ENCODE peak calls at places on chromosomes 1 and 21, in seven cellular contexts. G, H, C, D, J, I and B are unnamed samples.

GRCh38 chr1:29513357-29513756 is 277.0 kb downstream of the PTPRU start:
- DNase-seq in G (peak; percentile 44), H (peak; percentile 74), C (peak; percentile 52), D (no peak), J (peak; percentile 40), I (peak; percentile 52), B (peak; percentile 61)

GRCh38 chr1:107877092-107877491 is 87.9 kb downstream of the VAV3 start:
- DNase-seq in G (no peak), H (peak; percentile 61), C (peak; percentile 76), D (no peak), J (peak; percentile 32), I (peak; percentile 60), B (peak; percentile 67)

GRCh38 chr1:63450416-63450815 is 72.6 kb downstream of the ITGB3BP start:
- DNase-seq in G (no peak), H (no peak), C (no peak), D (no peak), J (no peak), I (no peak), B (no peak)

GRCh38 chr21:46196733-46197132 is 12.5 kb upstream of the SPATC1L start:
- DNase-seq in G (peak; percentile 39), H (no peak), C (no peak), D (peak; percentile 2), J (no peak), I (no peak), B (no peak)

GRCh38 chr21:15826147-15826780 is 96.5 kb downstream of the USP25 start:
- DNase-seq in G (no peak), H (peak; percentile 36), C (peak; percentile 60), D (no peak), J (no peak), I (peak; percentile 59), B (peak; percentile 74)

GRCh38 chr21:32382108-32382601 is 10.7 kb downstream of the URB1 start:
- DNase-seq in G (no peak), H (peak; percentile 92), C (peak; percentile 56), D (no peak), J (peak; percentile 84), I (peak; percentile 67), B (peak; percentile 54)

GRCh38 chr1:45008516-45008915 is 2.6 kb downstream of the HECTD3 start:
- DNase-seq in G (no peak), H (no peak), C (no peak), D (no peak), J (no peak), I (no peak), B (no peak)

GRCh38 chr1:36971832-36972231 is 62.5 kb downstream of the GRIK3 start:
- DNase-seq in G (no peak), H (no peak), C (no peak), D (no peak), J (no peak), I (no peak), B (no peak)

GRCh38 chr1:211323156-211324063 is 3.2 kb upstream of the TRAF5 start:
- DNase-seq in G (no peak), H (peak; percentile 49), C (peak; percentile 76), D (no peak), J (no peak), I (peak; percentile 71), B (peak; percentile 70)

GRCh38 chr1:94646151-94646643 is 104.6 kb upstream of the F3 start:
- DNase-seq in G (no peak), H (peak; percentile 96), C (peak; percentile 78), D (no peak), J (peak; percentile 85), I (peak; percentile 74), B (peak; percentile 76)

GRCh38 chr1:59520759-59521442 is 224.0 kb downstream of the FGGY start:
- DNase-seq in G (no peak), H (peak; percentile 95), C (peak; percentile 89), D (no peak), J (peak; percentile 52), I (peak; percentile 91), B (peak; percentile 94)

GRCh38 chr1:234755449-234755863 is 145.5 kb upstream of the IRF2BP2 start:
- DNase-seq in G (no peak), H (peak; percentile 93), C (peak; percentile 93), D (peak; percentile 83), J (peak; percentile 72), I (peak; percentile 93), B (peak; percentile 93)

GRCh38 chr1:2497891-2498290 is 21.8 kb downstream of the PLCH2 start:
- DNase-seq in G (no peak), H (no peak), C (no peak), D (no peak), J (no peak), I (no peak), B (no peak)

GRCh38 chr1:180815188-180815587 is 97.5 kb upstream of the KIAA1614 start:
- DNase-seq in G (no peak), H (no peak), C (no peak), D (no peak), J (no peak), I (no peak), B (no peak)

GRCh38 chr1:163664706-163665321 is 343.1 kb downstream of the NUF2 start:
- DNase-seq in G (no peak), H (peak; percentile 3), C (no peak), D (no peak), J (no peak), I (no peak), B (no peak)
- TF ChIP-seq CTCF in G (no peak), H (no peak), C (no peak), D (no peak), J (no peak), I (no peak), B (no peak)

GRCh38 chr1:115098979-115099692 is 9.8 kb upstream of the TSPAN2 start:
- DNase-seq in G (peak; percentile 88), H (peak; percentile 75), C (peak; percentile 32), D (no peak), J (peak; percentile 55), I (peak; percentile 21), B (no peak)

DNA sequence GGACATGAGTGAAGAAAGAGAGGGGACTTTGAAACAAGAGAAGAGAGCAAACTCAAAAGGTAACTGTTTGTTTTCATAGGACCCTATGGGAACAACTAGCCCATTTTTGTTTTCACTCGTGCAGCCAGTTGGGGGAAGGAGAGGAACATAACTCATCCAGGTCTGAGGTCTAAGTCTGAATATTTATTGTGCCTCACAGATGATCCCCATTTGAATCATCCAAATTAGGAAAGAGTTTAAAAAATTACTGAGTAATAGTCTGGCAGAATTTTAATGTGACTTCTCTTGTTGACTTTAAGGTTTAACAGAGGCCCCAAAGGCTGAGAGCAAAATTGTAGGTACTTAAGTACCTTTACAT is 10.4 kb upstream of the TSPAN2 start:
- DNase-seq in G (no peak), H (peak; percentile 50), C (no peak), D (no peak), J (no peak), I (peak; percentile 9), B (no peak)
- H3K4me3 ChIP-seq in G (no peak overlapping the region), H (no peak overlapping the region), C (no peak overlapping the region), D (no peak overlapping the region), J (peak overlapping the region; percentile 15), I (no peak overlapping the region), B (no peak overlapping the region)

DNA sequence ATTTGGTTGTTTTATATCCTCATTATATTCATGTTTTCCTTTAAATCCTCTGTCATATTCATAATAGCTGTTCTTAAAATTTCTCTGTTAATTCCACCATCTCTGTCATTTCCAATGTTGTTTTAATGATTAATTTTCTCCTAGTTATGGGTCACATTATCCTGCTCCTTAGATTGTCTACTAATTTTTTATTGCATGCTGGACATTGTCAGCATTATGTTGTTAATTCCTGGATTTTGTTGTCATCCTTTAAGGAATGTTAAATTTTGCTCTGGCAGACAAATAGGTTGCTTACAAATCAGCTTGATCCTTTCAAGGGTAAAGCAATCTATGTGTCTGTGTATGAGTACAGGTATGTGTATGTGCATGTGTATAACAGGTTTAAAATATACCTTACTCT is 393.8 kb upstream of the POU3F1 start:
- DNase-seq in G (no peak), H (no peak), C (no peak), D (no peak), J (no peak), I (no peak), B (no peak)
- TF ChIP-seq CTCF in G (no peak), H (no peak), C (no peak), D (no peak), J (no peak), I (no peak), B (no peak)

GRCh38 chr1:223144431-223144830 is 1.4 kb upstream of the TLR5 start:
- DNase-seq in G (peak; percentile 56), H (no peak), C (no peak), D (no peak), J (no peak), I (no peak), B (no peak)
- H3K4me3 ChIP-seq in G (no peak overlapping the region), H (no peak overlapping the region), C (no peak overlapping the region), D (no peak overlapping the region), J (no peak overlapping the region), I (no peak overlapping the region), B (no peak overlapping the region)

DNA sequence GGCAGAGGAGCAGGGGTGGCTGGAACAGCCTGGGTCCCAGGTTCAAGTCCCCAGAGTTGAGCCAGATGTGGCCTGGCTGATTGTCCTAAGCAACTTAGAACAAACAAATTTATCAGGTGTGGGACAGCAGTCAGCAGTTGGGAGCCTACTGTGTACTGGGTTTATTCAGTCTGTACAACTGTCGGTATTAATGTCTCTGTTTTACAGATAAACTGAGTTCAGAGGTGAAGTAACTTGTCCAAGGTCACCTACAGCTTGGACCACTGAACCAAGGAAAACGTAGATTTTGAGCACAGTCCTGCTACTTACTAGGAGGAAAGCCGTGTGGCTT is 14.6 kb upstream of the TRIM63 start:
- DNase-seq in G (no peak), H (no peak), C (no peak), D (no peak), J (no peak), I (no peak), B (no peak)
- TF ChIP-seq CTCF in G (no peak), H (no peak), C (no peak), D (no peak), J (no peak), I (no peak), B (no peak)

GRCh38 chr1:76073471-76073870 is 1.1 kb upstream of the ST6GALNAC3 start:
- DNase-seq in G (no peak), H (peak; percentile 90), C (peak; percentile 68), D (no peak), J (peak; percentile 24), I (peak; percentile 25), B (peak; percentile 82)

GRCh38 chr1:76079475-76080227 is 5.1 kb downstream of the ST6GALNAC3 start:
- DNase-seq in G (no peak), H (no peak), C (no peak), D (no peak), J (no peak), I (no peak), B (no peak)

GRCh38 chr1:76075877-76076276 is 1.3 kb downstream of the ST6GALNAC3 start:
- DNase-seq in G (no peak), H (no peak), C (peak; percentile 29), D (no peak), J (no peak), I (no peak), B (peak; percentile 79)

GRCh38 chr1:76074321-76075187 is at the start of gene ST6GALNAC3:
- DNase-seq in G (peak; percentile 95), H (peak; percentile 40), C (peak; percentile 65), D (peak; percentile 59), J (no peak), I (peak; percentile 25), B (peak; percentile 64)

DNA sequence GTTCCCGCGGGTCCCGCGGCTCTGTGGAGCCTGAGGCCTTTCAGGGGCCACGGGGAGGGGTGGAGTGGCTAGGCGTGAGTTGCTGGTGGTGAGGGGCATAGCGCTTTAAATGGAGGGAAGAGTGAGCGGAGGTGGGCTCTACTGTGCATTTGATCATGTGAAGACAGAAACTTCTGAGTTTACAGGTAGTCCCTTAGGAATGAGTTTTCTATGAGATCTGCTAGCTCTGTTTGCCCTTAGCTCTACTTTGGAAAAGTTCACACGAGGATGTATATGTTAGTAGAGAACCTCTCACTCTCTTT is 593 bp downstream of the ST6GALNAC3 start:
- DNase-seq in G (peak; percentile 85), H (no peak), C (no peak), D (no peak), J (no peak), I (no peak), B (no peak)
- H3K4me3 ChIP-seq in G (peak overlapping the region; percentile 81), H (peak overlapping the region; percentile 68), C (peak overlapping the region; percentile 65), D (peak overlapping the region; percentile 62), J (peak overlapping the region; percentile 54), I (peak overlapping the region; percentile 70), B (peak overlapping the region; percentile 73)